ENCODE peak calls at places on chromosomes 11 and 22, in seven cellular contexts. P is CD4-positive, alpha-beta memory T cell; L is WERI-Rb-1; E is heart left ventricle; W is K562; H is OCI-LY7; B is ovary. Z is an unnamed sample.
A peak's percentile ranks its signal among the peaks of the same experiment; 100 is the strongest.

GRCh38 chr11:130418210-130418609 is 10.2 kb downstream of the ADAMTS8 start:
- DNase-seq in P (no peak), L (no peak), E (no peak), W (no peak), H (no peak), B (no peak), Z (no peak)

GRCh38 chr22:46652081-46652929 is 32.1 kb downstream of the GRAMD4 start:
- DNase-seq in P (no peak), L (no peak), E (peak; percentile 74), W (peak; percentile 67), H (no peak), B (peak; percentile 58), Z (peak; percentile 79)

GRCh38 chr22:24845036-24845918 is 39.3 kb downstream of the SGSM1 start:
- DNase-seq in P (no peak), L (peak; percentile 75), E (no peak), W (no peak), H (no peak), B (no peak), Z (no peak)

GRCh38 chr11:101030015-101030414 is 99.6 kb downstream of the PGR start:
- DNase-seq in P (no peak), L (no peak), E (no peak), W (no peak), H (no peak), B (no peak), Z (no peak)

GRCh38 chr22:33940741-33941140 is 20.5 kb upstream of the LARGE1 start:
- DNase-seq in P (no peak), L (no peak), E (no peak), W (no peak), H (no peak), B (no peak), Z (no peak)

GRCh38 chr22:20128902-20129746 is 2.5 kb upstream of the ZDHHC8 start:
- DNase-seq in P (peak; percentile 55), L (peak; percentile 68), E (no peak), W (peak; percentile 86), H (peak; percentile 63), B (no peak), Z (peak; percentile 65)

GRCh38 chr11:45094958-45095690 is 51.3 kb upstream of the PRDM11 start:
- DNase-seq in P (no peak), L (peak; percentile 34), E (no peak), W (no peak), H (no peak), B (no peak), Z (no peak)

GRCh38 chr11:20963596-20963995 is 294.2 kb downstream of the NELL1 start:
- DNase-seq in P (no peak), L (no peak), E (no peak), W (no peak), H (no peak), B (no peak), Z (no peak)

GRCh38 chr11:22875869-22876473 is 15.7 kb upstream of the CCDC179 start:
- DNase-seq in P (peak; percentile 60), L (peak; percentile 66), E (peak; percentile 41), W (peak; percentile 70), H (peak; percentile 83), B (peak; percentile 49), Z (no peak)

GRCh38 chr11:35633827-35634226 is 15.6 kb downstream of the FJX1 start:
- DNase-seq in P (no peak), L (no peak), E (no peak), W (no peak), H (no peak), B (no peak), Z (no peak)

GRCh38 chr22:36227396-36227795 is 11.9 kb downstream of the APOL2 start:
- DNase-seq in P (no peak), L (no peak), E (no peak), W (no peak), H (no peak), B (no peak), Z (no peak)

GRCh38 chr22:20086101-20086599 is 6.1 kb downstream of the DGCR8 start:
- DNase-seq in P (no peak), L (no peak), E (no peak), W (no peak), H (no peak), B (no peak), Z (no peak)

GRCh38 chr11:62054484-62055121 is 69.2 kb upstream of the INCENP start:
- DNase-seq in P (peak; percentile 22), L (peak; percentile 33), E (no peak), W (no peak), H (peak; percentile 11), B (no peak), Z (no peak)

GRCh38 chr22:42595434-42595833 is 19.2 kb downstream of the POLDIP3 start:
- DNase-seq in P (no peak), L (peak; percentile 57), E (no peak), W (no peak), H (no peak), B (no peak), Z (no peak)

GRCh38 chr22:49042066-49042465 is 785.6 kb downstream of the BRD1 start:
- DNase-seq in P (no peak), L (no peak), E (no peak), W (no peak), H (no peak), B (no peak), Z (no peak)

GRCh38 chr11:117203069-117203407 is 3.9 kb downstream of the TAGLN start:
- DNase-seq in P (no peak), L (no peak), E (no peak), W (no peak), H (no peak), B (no peak), Z (no peak)
- H3K4me3 ChIP-seq in P (no peak overlapping the region), L (no peak overlapping the region), E (no peak overlapping the region), W (no peak overlapping the region), H (no peak overlapping the region), B (peak overlapping the region; percentile 45), Z (no peak overlapping the region)

GRCh38 chr22:44179989-44180705 is 578 bp upstream of the PARVG start:
- DNase-seq in P (no peak), L (no peak), E (no peak), W (no peak), H (no peak), B (no peak), Z (no peak)

GRCh38 chr22:44181033-44181911 is 547 bp downstream of the PARVG start:
- DNase-seq in P (peak; percentile 55), L (no peak), E (no peak), W (no peak), H (no peak), B (no peak), Z (no peak)

GRCh38 chr22:44182591-44183588 is 2.2 kb downstream of the PARVG start:
- DNase-seq in P (peak; percentile 45), L (no peak), E (peak; percentile 60), W (no peak), H (peak; percentile 24), B (no peak), Z (peak; percentile 68)

GRCh38 chr22:44180706-44181032 is at the start of gene PARVG:
- DNase-seq in P (peak; percentile 67), L (no peak), E (no peak), W (no peak), H (peak; percentile 31), B (no peak), Z (no peak)

DNA sequence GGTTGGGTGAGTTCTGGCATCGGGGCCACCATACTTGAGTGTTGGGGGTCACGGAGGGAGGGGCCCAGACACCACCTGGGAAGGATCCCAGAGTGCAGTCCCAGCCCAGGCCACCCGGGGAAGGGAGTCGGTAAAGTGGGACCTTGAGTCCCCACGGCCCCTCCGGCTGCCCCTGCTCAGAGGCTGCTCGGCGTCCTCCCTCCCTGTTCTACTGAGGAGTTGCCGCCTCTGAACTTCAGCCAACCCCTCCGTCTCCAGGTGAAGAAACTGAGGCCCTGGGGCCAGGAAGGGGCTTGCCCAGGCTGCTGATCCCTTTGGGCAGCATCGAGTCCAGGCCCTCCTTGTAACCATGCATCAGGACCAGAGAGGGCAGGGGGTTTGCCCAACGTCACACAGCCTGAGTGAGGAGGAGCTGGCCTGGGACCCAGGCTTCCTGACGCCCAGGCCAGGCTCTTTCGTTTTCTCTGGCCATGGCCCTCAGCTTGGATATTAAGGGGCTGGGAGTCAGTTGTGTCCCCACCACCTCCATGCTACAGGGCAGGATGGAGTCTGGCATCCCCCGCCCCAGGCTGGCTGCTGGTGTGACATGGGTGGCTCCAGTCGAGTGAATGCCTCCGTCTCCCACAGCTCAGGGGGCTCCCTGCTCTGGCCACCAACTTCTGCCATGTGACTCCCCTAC is 1.3 kb downstream of the PARVG start:
- DNase-seq in P (no peak), L (no peak), E (no peak), W (peak; percentile 12), H (no peak), B (no peak), Z (no peak)
- H3K4me3 ChIP-seq in P (peak overlapping the region; percentile 95), L (no peak overlapping the region), E (peak overlapping the region; percentile 28), W (no peak overlapping the region), H (no peak overlapping the region), B (no peak overlapping the region), Z (peak overlapping the region; percentile 38)

GRCh38 chr11:76280882-76281557 is 74.7 kb upstream of the WNT11 start:
- DNase-seq in P (no peak), L (no peak), E (no peak), W (no peak), H (no peak), B (no peak), Z (no peak)

GRCh38 chr11:76281558-76281906 is 75.2 kb upstream of the WNT11 start:
- DNase-seq in P (no peak), L (no peak), E (no peak), W (no peak), H (no peak), B (no peak), Z (no peak)

GRCh38 chr11:76279651-76280050 is 73.3 kb upstream of the WNT11 start:
- DNase-seq in P (no peak), L (no peak), E (no peak), W (no peak), H (no peak), B (no peak), Z (no peak)

GRCh38 chr11:76279038-76279437 is 72.7 kb upstream of the WNT11 start:
- DNase-seq in P (no peak), L (no peak), E (no peak), W (no peak), H (no peak), B (no peak), Z (no peak)

GRCh38 chr11:76280151-76280881 is 74.0 kb upstream of the WNT11 start:
- DNase-seq in P (no peak), L (no peak), E (no peak), W (no peak), H (no peak), B (no peak), Z (no peak)
- H3K4me3 ChIP-seq in P (no peak overlapping the region), L (no peak overlapping the region), E (no peak overlapping the region), W (no peak overlapping the region), H (no peak overlapping the region), B (no peak overlapping the region), Z (no peak overlapping the region)

GRCh38 chr11:119982517-119983239 is 155.2 kb downstream of the TRIM29 start:
- DNase-seq in P (no peak), L (no peak), E (no peak), W (no peak), H (no peak), B (no peak), Z (no peak)

GRCh38 chr11:119980431-119980830 is 157.5 kb downstream of the TRIM29 start:
- DNase-seq in P (no peak), L (no peak), E (no peak), W (no peak), H (no peak), B (no peak), Z (no peak)

GRCh38 chr11:119983816-119984215 is 154.1 kb downstream of the TRIM29 start:
- DNase-seq in P (no peak), L (no peak), E (no peak), W (no peak), H (no peak), B (no peak), Z (no peak)

GRCh38 chr11:119985551-119985950 is 152.4 kb downstream of the TRIM29 start:
- DNase-seq in P (no peak), L (no peak), E (no peak), W (no peak), H (no peak), B (no peak), Z (no peak)

GRCh38 chr11:119983240-119983732 is 154.6 kb downstream of the TRIM29 start:
- DNase-seq in P (no peak), L (no peak), E (no peak), W (peak; percentile 29), H (no peak), B (no peak), Z (no peak)
- H3K4me3 ChIP-seq in P (no peak overlapping the region), L (no peak overlapping the region), E (no peak overlapping the region), W (no peak overlapping the region), H (no peak overlapping the region), B (no peak overlapping the region), Z (no peak overlapping the region)